ENCODE peak calls at places on chromosomes 1 and 21, in eight cellular contexts. P is CD8-positive, alpha-beta memory T cell; O is HEK293T; I is myocyte; Z is C1 segment of cervical spinal cord; F is IMR-90; H is memory B cell; R is HS-27A. K is an unnamed sample.

GRCh38 chr1:190808035-190808434 is 330.4 kb upstream of the BRINP3 start:
- DNase-seq in I (no peak), Z (no peak), O (no peak), P (no peak), F (no peak), R (no peak), H (no peak), K (no peak)

GRCh38 chr1:92167151-92167550 is 50.6 kb upstream of the C1orf146 start:
- DNase-seq in O (no peak), P (no peak), H (no peak), I (no peak), R (no peak), F (no peak), Z (no peak), K (no peak)

GRCh38 chr1:63892632-63893395 is 119.0 kb downstream of the ROR1 start:
- DNase-seq in Z (peak; percentile 41), H (peak; percentile 63), I (peak; percentile 72), P (peak; percentile 2), R (no peak), F (peak; percentile 76), O (no peak), K (peak; percentile 46)

GRCh38 chr1:244730153-244730933 is 77.4 kb downstream of the DESI2 start:
- DNase-seq in I (peak; percentile 47), H (peak; percentile 48), R (no peak), Z (peak; percentile 6), F (peak; percentile 49), O (no peak), P (peak; percentile 17), K (peak; percentile 48)

GRCh38 chr1:5111581-5111980 is 457.2 kb downstream of the AJAP1 start:
- DNase-seq in Z (no peak), F (no peak), H (no peak), I (no peak), R (no peak), O (no peak), P (no peak), K (no peak)

GRCh38 chr1:167491586-167492408 is 26.5 kb downstream of the CD247 start:
- DNase-seq in F (no peak), Z (no peak), O (no peak), P (peak; percentile 37), R (no peak), H (no peak), I (no peak), K (no peak)

GRCh38 chr1:201628490-201628889 is 89.6 kb downstream of the NAV1 start:
- DNase-seq in I (no peak), P (no peak), R (no peak), F (no peak), O (no peak), H (no peak), Z (no peak), K (no peak)

GRCh38 chr1:35573776-35574654 is 901 bp downstream of the TFAP2E start:
- DNase-seq in F (no peak), H (no peak), R (no peak), O (no peak), P (no peak), I (no peak), Z (no peak), K (no peak)

GRCh38 chr1:10328534-10328933 is 70.3 kb upstream of the PGD start:
- DNase-seq in P (no peak), I (no peak), O (no peak), F (no peak), Z (no peak), R (no peak), H (no peak), K (no peak)

GRCh38 chr1:53303651-53304515 is 24.0 kb downstream of the LRP8 start:
- DNase-seq in P (no peak), I (no peak), H (no peak), Z (no peak), R (no peak), O (no peak), F (no peak), K (no peak)

GRCh38 chr1:20386682-20387081 is 96.0 kb downstream of the VWA5B1 start:
- DNase-seq in Z (no peak), H (no peak), P (no peak), F (no peak), R (no peak), I (no peak), O (no peak), K (no peak)

GRCh38 chr1:110221119-110221518 is 11.0 kb downstream of the KCNC4 start:
- DNase-seq in Z (no peak), P (no peak), O (no peak), F (no peak), I (no peak), H (no peak), R (no peak), K (no peak)

GRCh38 chr1:110544753-110545152 is 25.8 kb upstream of the KCNA10 start:
- DNase-seq in R (no peak), O (no peak), I (no peak), H (no peak), Z (no peak), P (no peak), F (no peak), K (no peak)

GRCh38 chr1:93395195-93395594 is 49.5 kb downstream of the DR1 start:
- DNase-seq in I (no peak), R (no peak), Z (no peak), O (no peak), F (peak; percentile 34), H (no peak), P (no peak), K (no peak)

GRCh38 chr1:230768903-230769570 is 21.8 kb downstream of the CAPN9 start:
- DNase-seq in Z (no peak), F (peak; percentile 88), O (no peak), I (peak; percentile 54), P (no peak), H (no peak), R (no peak), K (no peak)

GRCh38 chr21:35603471-35603870 is 456.9 kb downstream of the SETD4 start:
- DNase-seq in O (no peak), H (no peak), I (no peak), P (no peak), F (no peak), R (no peak), Z (no peak), K (no peak)

GRCh38 chr1:246775531-246776385 is 51.5 kb downstream of the SCCPDH start:
- DNase-seq in R (no peak), F (no peak), P (no peak), Z (no peak), I (no peak), H (no peak), O (no peak), K (no peak)

GRCh38 chr1:29180497-29181412 is 945 bp downstream of the SRSF4 start:
- DNase-seq in O (no peak), Z (no peak), H (no peak), P (no peak), R (no peak), I (no peak), F (no peak), K (no peak)

GRCh38 chr1:237838904-237839534 is 51.7 kb downstream of the ZP4 start:
- DNase-seq in O (no peak), R (no peak), H (no peak), Z (no peak), F (no peak), I (no peak), P (no peak), K (no peak)

GRCh38 chr1:69535490-69535889 is 32.2 kb upstream of the LRRC7 start:
- DNase-seq in Z (no peak), R (no peak), F (no peak), I (no peak), P (no peak), O (no peak), H (no peak), K (no peak)

GRCh38 chr1:157968503-157968902 is 24.9 kb upstream of the KIRREL1 start:
- DNase-seq in I (peak; percentile 85), R (no peak), F (peak; percentile 85), O (no peak), P (no peak), Z (no peak), H (no peak), K (no peak)

GRCh38 chr1:28190337-28190979 is 14.0 kb upstream of the PTAFR start:
- DNase-seq in O (no peak), R (no peak), I (no peak), Z (no peak), H (no peak), F (peak; percentile 41), P (no peak), K (no peak)

GRCh38 chr1:110102081-110102480 is 10.2 kb upstream of the UBL4B start:
- DNase-seq in R (no peak), F (peak; percentile 26), O (no peak), P (no peak), I (no peak), H (no peak), Z (no peak), K (no peak)

GRCh38 chr1:53332833-53333232 is 5.0 kb upstream of the LRP8 start:
- DNase-seq in I (no peak), H (no peak), R (no peak), O (no peak), F (no peak), P (no peak), Z (no peak), K (no peak)

GRCh38 chr21:41766883-41767605 is at the start of gene RIPK4:
- DNase-seq in Z (no peak), O (peak; percentile 88), P (peak; percentile 31), F (peak; percentile 23), H (no peak), I (no peak), R (no peak), K (no peak)

GRCh38 chr1:119276558-119276957 is 92.0 kb upstream of the HAO2 start:
- DNase-seq in O (no peak), P (no peak), R (no peak), F (no peak), Z (no peak), I (no peak), H (no peak), K (no peak)

GRCh38 chr1:151728151-151728711 is 6.9 kb downstream of the RIIAD1 start:
- DNase-seq in F (peak; percentile 57), R (no peak), Z (peak; percentile 10), O (no peak), H (no peak), P (no peak), I (peak; percentile 63), K (no peak)

GRCh38 chr1:55816456-55816794 is 601.3 kb upstream of the USP24 start:
- DNase-seq in O (no peak), R (no peak), P (no peak), Z (no peak), I (peak; percentile 91), H (no peak), F (peak; percentile 37), K (no peak)

GRCh38 chr1:1358433-1359201 is at the start of gene MXRA8:
- DNase-seq in P (no peak), H (no peak), F (peak; percentile 82), R (no peak), Z (no peak), I (peak; percentile 90), O (no peak), K (no peak)

GRCh38 chr1:206469411-206469932 is 804 bp upstream of the IKBKE start:
- DNase-seq in I (no peak), H (no peak), O (no peak), Z (no peak), F (no peak), P (peak; percentile 11), R (no peak), K (no peak)

GRCh38 chr1:90340604-90341003 is 345.7 kb downstream of the ZNF326 start:
- DNase-seq in H (no peak), F (no peak), Z (no peak), O (no peak), R (no peak), P (no peak), I (peak; percentile 12), K (no peak)

GRCh38 chr1:198156745-198157240 is at the start of gene NEK7:
- DNase-seq in O (peak; percentile 82), Z (peak; percentile 72), H (peak; percentile 75), R (no peak), P (peak; percentile 60), I (peak; percentile 89), F (peak; percentile 78), K (peak; percentile 77)

K was measured in activated B cell treated with CpG ODN at 0.5 μM for 24 hours.